ENCODE peak calls at places on chromosomes 13 and 19, in five cellular contexts. One of them, this sample, is unnamed.

GRCh38 chr19:38850976-38851621 is 1.3 kb upstream of the HNRNPL start:
- DNase-seq in non-pigmented ciliary epithelial cell: no peak
- DNase-seq in ELR: peak
- DNase-seq in activated B cell treated with CpG ODN at 0.5 μM for 24 hours: peak
- DNase-seq in C1 segment of cervical spinal cord: no peak
- DNase-seq in this sample: no peak

GRCh38 chr19:42092350-42092749 is 16.4 kb downstream of the ZNF574 start:
- DNase-seq in C1 segment of cervical spinal cord: no peak
- DNase-seq in non-pigmented ciliary epithelial cell: no peak
- DNase-seq in activated B cell treated with CpG ODN at 0.5 μM for 24 hours: no peak
- DNase-seq in ELR: no peak
- DNase-seq in this sample: no peak

GRCh38 chr13:45340422-45341033 is 455 bp downstream of the TPT1 start:
- DNase-seq in non-pigmented ciliary epithelial cell: no peak
- DNase-seq in ELR: peak
- DNase-seq in C1 segment of cervical spinal cord: peak
- DNase-seq in activated B cell treated with CpG ODN at 0.5 μM for 24 hours: peak
- DNase-seq in this sample: peak

GRCh38 chr13:46181799-46182490 is at the start of gene LCP1:
- DNase-seq in non-pigmented ciliary epithelial cell: no peak
- DNase-seq in ELR: peak
- DNase-seq in C1 segment of cervical spinal cord: no peak
- DNase-seq in activated B cell treated with CpG ODN at 0.5 μM for 24 hours: peak
- DNase-seq in this sample: no peak

GRCh38 chr19:35931161-35931873 is 4.9 kb upstream of the LRFN3 start:
- DNase-seq in activated B cell treated with CpG ODN at 0.5 μM for 24 hours: peak
- DNase-seq in C1 segment of cervical spinal cord: peak
- DNase-seq in non-pigmented ciliary epithelial cell: peak
- DNase-seq in ELR: peak
- DNase-seq in this sample: peak

GRCh38 chr13:48246097-48246496 is 13.1 kb downstream of the ITM2B start:
- DNase-seq in activated B cell treated with CpG ODN at 0.5 μM for 24 hours: no peak
- DNase-seq in non-pigmented ciliary epithelial cell: no peak
- DNase-seq in C1 segment of cervical spinal cord: no peak
- DNase-seq in ELR: no peak
- DNase-seq in this sample: no peak

GRCh38 chr19:18665771-18666202 is 17.7 kb upstream of the CRTC1 start:
- DNase-seq in C1 segment of cervical spinal cord: no peak
- DNase-seq in activated B cell treated with CpG ODN at 0.5 μM for 24 hours: no peak
- DNase-seq in non-pigmented ciliary epithelial cell: no peak
- DNase-seq in ELR: no peak
- DNase-seq in this sample: no peak

GRCh38 chr13:21069561-21070004 is 8.2 kb upstream of the LATS2 start:
- DNase-seq in activated B cell treated with CpG ODN at 0.5 μM for 24 hours: no peak
- DNase-seq in non-pigmented ciliary epithelial cell: peak
- DNase-seq in C1 segment of cervical spinal cord: no peak
- DNase-seq in ELR: peak
- DNase-seq in this sample: peak

GRCh38 chr19:38649305-38650179 is 2.1 kb downstream of the ACTN4 start:
- DNase-seq in ELR: peak
- DNase-seq in activated B cell treated with CpG ODN at 0.5 μM for 24 hours: no peak
- DNase-seq in C1 segment of cervical spinal cord: no peak
- DNase-seq in non-pigmented ciliary epithelial cell: no peak
- DNase-seq in this sample: no peak

GRCh38 chr13:36059366-36059765 is 71.8 kb downstream of the DCLK1 start:
- DNase-seq in ELR: no peak
- DNase-seq in activated B cell treated with CpG ODN at 0.5 μM for 24 hours: no peak
- DNase-seq in C1 segment of cervical spinal cord: no peak
- DNase-seq in non-pigmented ciliary epithelial cell: no peak
- DNase-seq in this sample: no peak

GRCh38 chr13:25181597-25181996 is 9.5 kb upstream of the AMER2 start:
- DNase-seq in C1 segment of cervical spinal cord: no peak
- DNase-seq in activated B cell treated with CpG ODN at 0.5 μM for 24 hours: no peak
- DNase-seq in ELR: no peak
- DNase-seq in non-pigmented ciliary epithelial cell: no peak
- DNase-seq in this sample: no peak

GRCh38 chr19:53977991-53978731 is 13.3 kb upstream of the CACNG6 start:
- DNase-seq in ELR: peak
- DNase-seq in activated B cell treated with CpG ODN at 0.5 μM for 24 hours: no peak
- DNase-seq in C1 segment of cervical spinal cord: peak
- DNase-seq in non-pigmented ciliary epithelial cell: peak
- DNase-seq in this sample: peak

GRCh38 chr13:39835253-39835652 is 179.8 kb downstream of the COG6 start:
- DNase-seq in C1 segment of cervical spinal cord: no peak
- DNase-seq in non-pigmented ciliary epithelial cell: no peak
- DNase-seq in activated B cell treated with CpG ODN at 0.5 μM for 24 hours: no peak
- DNase-seq in ELR: no peak
- DNase-seq in this sample: no peak

GRCh38 chr19:1773173-1773572 is 19.9 kb downstream of the ONECUT3 start:
- DNase-seq in ELR: peak
- DNase-seq in C1 segment of cervical spinal cord: no peak
- DNase-seq in activated B cell treated with CpG ODN at 0.5 μM for 24 hours: no peak
- DNase-seq in non-pigmented ciliary epithelial cell: no peak
- DNase-seq in this sample: no peak

GRCh38 chr19:17686592-17687042 is 1.5 kb downstream of the UNC13A start:
- DNase-seq in C1 segment of cervical spinal cord: no peak
- DNase-seq in non-pigmented ciliary epithelial cell: no peak
- DNase-seq in activated B cell treated with CpG ODN at 0.5 μM for 24 hours: no peak
- DNase-seq in ELR: peak
- DNase-seq in this sample: no peak

GRCh38 chr19:2173388-2173787 is 9.7 kb downstream of the DOT1L start:
- DNase-seq in ELR: no peak
- DNase-seq in C1 segment of cervical spinal cord: no peak
- DNase-seq in non-pigmented ciliary epithelial cell: no peak
- DNase-seq in activated B cell treated with CpG ODN at 0.5 μM for 24 hours: no peak
- DNase-seq in this sample: no peak

GRCh38 chr19:39167461-39168257 is 29.1 kb upstream of the NCCRP1 start:
- DNase-seq in activated B cell treated with CpG ODN at 0.5 μM for 24 hours: no peak
- DNase-seq in non-pigmented ciliary epithelial cell: no peak
- DNase-seq in ELR: no peak
- DNase-seq in C1 segment of cervical spinal cord: no peak
- DNase-seq in this sample: no peak

GRCh38 chr19:55487884-55488687 is at the start of gene SSC5D:
- DNase-seq in non-pigmented ciliary epithelial cell: no peak
- DNase-seq in activated B cell treated with CpG ODN at 0.5 μM for 24 hours: no peak
- DNase-seq in C1 segment of cervical spinal cord: peak
- DNase-seq in ELR: peak
- DNase-seq in this sample: peak

GRCh38 chr19:4120531-4120930 is 3.4 kb downstream of the MAP2K2 start:
- DNase-seq in ELR: peak
- DNase-seq in non-pigmented ciliary epithelial cell: peak
- DNase-seq in C1 segment of cervical spinal cord: no peak
- DNase-seq in activated B cell treated with CpG ODN at 0.5 μM for 24 hours: no peak
- DNase-seq in this sample: peak

GRCh38 chr13:93225610-93226009 is 997 bp upstream of the GPC6 start:
- DNase-seq in non-pigmented ciliary epithelial cell: no peak
- DNase-seq in ELR: no peak
- DNase-seq in activated B cell treated with CpG ODN at 0.5 μM for 24 hours: no peak
- DNase-seq in C1 segment of cervical spinal cord: no peak
- DNase-seq in this sample: no peak

GRCh38 chr13:30143671-30144400 is 163.5 kb downstream of the KATNAL1 start:
- DNase-seq in activated B cell treated with CpG ODN at 0.5 μM for 24 hours: no peak
- DNase-seq in ELR: peak
- DNase-seq in C1 segment of cervical spinal cord: no peak
- DNase-seq in non-pigmented ciliary epithelial cell: no peak
- DNase-seq in this sample: no peak

This sample was measured in fibroblast of the conjunctiva.